ENCODE peak calls at places on chromosomes 6 and 20, in ten cellular contexts. B is ELR, C is GM10248, P is NCI-H1417, S is ovary, Y is spleen, K is progenitor cell of endocrine pancreas, J is H54, Q is mammary epithelial cell, V is neuronal stem cell. A is an unnamed sample.

GRCh38 chr20:19794941-19795340 is 36.9 kb downstream of the RIN2 start:
- DNase-seq in P (no peak), K (no peak), V (no peak), B (no peak), C (no peak), Y (no peak), S (no peak), J (no peak), Q (no peak), A (no peak)

GRCh38 chr6:44733868-44734267 is 346.4 kb downstream of the CDC5L start:
- DNase-seq in Q (no peak), B (no peak), C (no peak), S (no peak), V (no peak), J (no peak), K (no peak), P (no peak), Y (no peak), A (no peak)

GRCh38 chr6:87914637-87915395 is 132.8 kb upstream of the SPACA1 start:
- DNase-seq in B (no peak), K (no peak), Y (no peak), J (no peak), Q (peak; percentile 44), P (no peak), S (no peak), V (no peak), C (no peak), A (no peak)

GRCh38 chr6:71733970-71734899 is 152.1 kb upstream of the RIMS1 start:
- DNase-seq in C (no peak), K (no peak), P (no peak), Q (no peak), S (no peak), J (no peak), V (no peak), B (no peak), Y (no peak), A (no peak)

GRCh38 chr6:37514840-37515239 is 15.1 kb upstream of the CCDC167 start:
- DNase-seq in Q (no peak), K (no peak), Y (no peak), P (peak; percentile 59), C (no peak), S (no peak), B (no peak), V (no peak), J (no peak), A (no peak)

GRCh38 chr20:17565164-17565845 is 4.6 kb upstream of the DSTN start:
- DNase-seq in Q (no peak), V (no peak), J (no peak), K (no peak), S (no peak), C (no peak), Y (no peak), P (peak; percentile 21), B (peak; percentile 65), A (no peak)

GRCh38 chr6:9494864-9495263 is 920.0 kb downstream of the TFAP2A start:
- DNase-seq in K (no peak), B (no peak), S (no peak), P (no peak), Q (no peak), C (no peak), J (no peak), Y (no peak), V (no peak), A (no peak)

GRCh38 chr6:117919775-117920492 is 12.9 kb downstream of the SLC35F1 start:
- DNase-seq in K (peak; percentile 27), V (peak; percentile 68), Y (peak; percentile 75), J (no peak), B (no peak), C (no peak), Q (no peak), S (peak; percentile 9), P (peak; percentile 55), A (no peak)

GRCh38 chr20:3727333-3728035 is 5.0 kb upstream of the HSPA12B start:
- DNase-seq in P (peak; percentile 20), V (no peak), Y (peak; percentile 23), B (peak; percentile 49), C (no peak), J (no peak), Q (peak; percentile 37), S (peak; percentile 51), K (no peak), A (no peak)

GRCh38 chr20:32539063-32539816 is 45.9 kb downstream of the NOL4L start:
- DNase-seq in B (no peak), Q (no peak), C (no peak), Y (no peak), K (no peak), J (no peak), S (no peak), P (peak; percentile 59), V (no peak), A (no peak)

GRCh38 chr6:83707829-83708545 is 914 bp downstream of the SNAP91 start:
- DNase-seq in J (no peak), Y (no peak), S (peak; percentile 26), C (peak; percentile 13), B (no peak), P (peak; percentile 86), K (peak; percentile 13), Q (no peak), V (peak; percentile 14), A (no peak)

GRCh38 chr6:168255283-168255881 is 64.2 kb downstream of the DACT2 start:
- DNase-seq in V (no peak), J (no peak), S (no peak), Q (no peak), Y (no peak), B (no peak), K (no peak), C (no peak), P (no peak), A (no peak)

GRCh38 chr6:107786179-107786578 is 37.9 kb downstream of the SCML4 start:
- DNase-seq in S (no peak), P (no peak), B (no peak), V (no peak), C (no peak), J (no peak), Q (no peak), K (no peak), Y (no peak), A (no peak)

GRCh38 chr20:45206746-45207145 is at the start of gene SEMG1:
- DNase-seq in Y (no peak), Q (no peak), K (no peak), P (no peak), J (no peak), S (no peak), V (no peak), B (no peak), C (no peak), A (no peak)

GRCh38 chr20:14919473-14920157 is 582.2 kb upstream of the FLRT3 start:
- DNase-seq in P (peak; percentile 93), V (no peak), B (no peak), Y (no peak), K (peak; percentile 18), Q (peak; percentile 72), J (no peak), S (no peak), C (no peak), A (no peak)

GRCh38 chr6:28635547-28636158 is 110.0 kb downstream of the GPX5 start:
- DNase-seq in P (peak; percentile 33), B (peak; percentile 11), V (no peak), Q (no peak), J (no peak), C (no peak), Y (no peak), S (no peak), K (no peak), A (no peak)

GRCh38 chr20:62529916-62530642 is 54.3 kb upstream of the GATA5 start:
- DNase-seq in V (no peak), S (no peak), Y (no peak), B (no peak), C (no peak), Q (no peak), K (no peak), P (no peak), J (no peak), A (no peak)